ENCODE peak calls at places on chromosomes 12 and 14, in seven cellular contexts. One of them, this sample, is unnamed. For H3K4me1, the result is how much of the 10 kb centered on the place peaks cover.

GRCh38 chr14:70707138-70708038 is 65.7 kb downstream of the TTC9 start:
- DNase-seq in IMR-90: peak
- DNase-seq in heart right ventricle: no peak
- DNase-seq in left lung: peak
- DNase-seq in upper lobe of right lung: no peak
- DNase-seq in psoas muscle: no peak
- DNase-seq in heart left ventricle: no peak
- DNase-seq in this sample: no peak

GRCh38 chr14:23160924-23161522 is 22.4 kb downstream of the SLC7A8 start:
- DNase-seq in heart left ventricle: peak
- DNase-seq in upper lobe of right lung: peak
- DNase-seq in heart right ventricle: no peak
- DNase-seq in IMR-90: peak
- DNase-seq in psoas muscle: peak
- DNase-seq in left lung: peak
- DNase-seq in this sample: peak

GRCh38 chr12:129971721-129972120 is 67.9 kb upstream of the TMEM132D start:
- DNase-seq in psoas muscle: no peak
- DNase-seq in heart left ventricle: no peak
- DNase-seq in left lung: no peak
- DNase-seq in IMR-90: no peak
- DNase-seq in upper lobe of right lung: no peak
- DNase-seq in heart right ventricle: no peak
- DNase-seq in this sample: no peak

GRCh38 chr14:83260751-83261150 is 1727.1 kb upstream of the SEL1L start:
- DNase-seq in upper lobe of right lung: no peak
- DNase-seq in left lung: no peak
- DNase-seq in heart left ventricle: no peak
- DNase-seq in IMR-90: peak
- DNase-seq in psoas muscle: no peak
- DNase-seq in heart right ventricle: no peak
- DNase-seq in this sample: no peak

GRCh38 chr14:91884664-91885063 is 17.3 kb upstream of the TC2N start:
- DNase-seq in IMR-90: no peak
- DNase-seq in upper lobe of right lung: no peak
- DNase-seq in heart right ventricle: no peak
- DNase-seq in psoas muscle: peak
- DNase-seq in left lung: no peak
- DNase-seq in heart left ventricle: no peak
- DNase-seq in this sample: no peak

GRCh38 chr12:120849765-120850164 is 54.4 kb downstream of the SPPL3 start:
- DNase-seq in psoas muscle: no peak
- DNase-seq in heart left ventricle: no peak
- DNase-seq in heart right ventricle: no peak
- DNase-seq in left lung: peak
- DNase-seq in upper lobe of right lung: no peak
- DNase-seq in IMR-90: peak
- DNase-seq in this sample: no peak

GRCh38 chr14:48936881-48937280 is 649.3 kb downstream of the RPS29 start:
- DNase-seq in left lung: no peak
- DNase-seq in upper lobe of right lung: no peak
- DNase-seq in psoas muscle: no peak
- DNase-seq in IMR-90: peak
- DNase-seq in heart right ventricle: no peak
- DNase-seq in heart left ventricle: no peak
- DNase-seq in this sample: no peak

GRCh38 chr12:128982933-128983332 is 129.7 kb downstream of the GLT1D1 start:
- DNase-seq in heart left ventricle: no peak
- DNase-seq in psoas muscle: no peak
- DNase-seq in left lung: no peak
- DNase-seq in heart right ventricle: no peak
- DNase-seq in IMR-90: no peak
- DNase-seq in upper lobe of right lung: no peak
- DNase-seq in this sample: no peak

GRCh38 chr14:60085085-60085484 is 6.6 kb upstream of the PCNX4 start:
- DNase-seq in heart left ventricle: no peak
- DNase-seq in heart right ventricle: no peak
- DNase-seq in psoas muscle: no peak
- DNase-seq in upper lobe of right lung: no peak
- DNase-seq in left lung: no peak
- DNase-seq in IMR-90: peak
- DNase-seq in this sample: no peak

GRCh38 chr12:120225852-120226640 is 25.1 kb upstream of the RPLP0 start:
- DNase-seq in left lung: peak
- DNase-seq in heart left ventricle: peak
- DNase-seq in upper lobe of right lung: peak
- DNase-seq in IMR-90: no peak
- DNase-seq in psoas muscle: no peak
- DNase-seq in heart right ventricle: no peak
- DNase-seq in this sample: no peak

GRCh38 chr12:43551271-43551970 is 582 bp downstream of the ADAMTS20 start:
- DNase-seq in heart left ventricle: peak
- DNase-seq in IMR-90: no peak
- DNase-seq in upper lobe of right lung: no peak
- DNase-seq in left lung: no peak
- DNase-seq in heart right ventricle: no peak
- DNase-seq in psoas muscle: no peak
- DNase-seq in this sample: peak

GRCh38 chr12:95532851-95533250 is 18.4 kb downstream of the USP44 start:
- DNase-seq in psoas muscle: no peak
- DNase-seq in heart left ventricle: no peak
- DNase-seq in left lung: no peak
- DNase-seq in IMR-90: peak
- DNase-seq in upper lobe of right lung: no peak
- DNase-seq in heart right ventricle: no peak
- DNase-seq in this sample: no peak

GRCh38 chr12:51820721-51821422 is 27.6 kb downstream of the FIGNL2 start:
- DNase-seq in heart left ventricle: peak
- DNase-seq in IMR-90: peak
- DNase-seq in heart right ventricle: peak
- DNase-seq in left lung: peak
- DNase-seq in psoas muscle: peak
- DNase-seq in upper lobe of right lung: peak
- DNase-seq in this sample: no peak

GRCh38 chr14:105384605-105385321 is 13.6 kb upstream of the TEX22 start:
- DNase-seq in left lung: no peak
- DNase-seq in upper lobe of right lung: no peak
- DNase-seq in psoas muscle: no peak
- DNase-seq in IMR-90: no peak
- DNase-seq in heart left ventricle: no peak
- DNase-seq in heart right ventricle: no peak
- DNase-seq in this sample: peak

GRCh38 chr12:42507031-42507430 is 82.5 kb downstream of the PRICKLE1 start:
- DNase-seq in psoas muscle: no peak
- DNase-seq in heart right ventricle: no peak
- DNase-seq in heart left ventricle: no peak
- DNase-seq in IMR-90: no peak
- DNase-seq in upper lobe of right lung: no peak
- DNase-seq in left lung: no peak
- DNase-seq in this sample: no peak

GRCh38 chr14:96400495-96400894 is 8.6 kb downstream of the AK7 start:
- DNase-seq in upper lobe of right lung: no peak
- DNase-seq in heart right ventricle: no peak
- DNase-seq in heart left ventricle: no peak
- DNase-seq in IMR-90: no peak
- DNase-seq in left lung: no peak
- DNase-seq in psoas muscle: no peak
- DNase-seq in this sample: no peak

GRCh38 chr12:54337854-54338650 is 13.1 kb downstream of the COPZ1 start:
- DNase-seq in IMR-90: peak
- DNase-seq in upper lobe of right lung: no peak
- DNase-seq in left lung: no peak
- DNase-seq in heart left ventricle: no peak
- DNase-seq in heart right ventricle: no peak
- DNase-seq in psoas muscle: no peak
- DNase-seq in this sample: no peak

GRCh38 chr12:48182659-48183058 is 785 bp upstream of the CCDC184 start:
- DNase-seq in left lung: no peak
- DNase-seq in IMR-90: no peak
- DNase-seq in heart left ventricle: no peak
- DNase-seq in heart right ventricle: no peak
- DNase-seq in upper lobe of right lung: no peak
- DNase-seq in psoas muscle: no peak
- DNase-seq in this sample: no peak

GRCh38 chr14:65485516-65485915 is 73.0 kb downstream of the FUT8 start:
- DNase-seq in upper lobe of right lung: no peak
- DNase-seq in heart right ventricle: no peak
- DNase-seq in left lung: no peak
- DNase-seq in heart left ventricle: no peak
- DNase-seq in IMR-90: no peak
- DNase-seq in psoas muscle: no peak
- DNase-seq in this sample: no peak

GRCh38 chr14:76617440-76617839 is 143.8 kb upstream of the VASH1 start:
- DNase-seq in IMR-90: no peak
- DNase-seq in heart left ventricle: no peak
- DNase-seq in left lung: no peak
- DNase-seq in psoas muscle: no peak
- DNase-seq in heart right ventricle: no peak
- DNase-seq in upper lobe of right lung: no peak
- DNase-seq in this sample: no peak

GRCh38 chr12:124680863-124681778 is 113.7 kb upstream of the NCOR2 start:
- DNase-seq in heart left ventricle: no peak
- DNase-seq in psoas muscle: peak
- DNase-seq in left lung: peak
- DNase-seq in heart right ventricle: peak
- DNase-seq in upper lobe of right lung: no peak
- DNase-seq in IMR-90: peak
- DNase-seq in this sample: peak

GRCh38 chr14:61517861-61518802 is 177.2 kb upstream of the HIF1A start:
- DNase-seq in heart left ventricle: no peak
- DNase-seq in IMR-90: no peak
- DNase-seq in psoas muscle: no peak
- DNase-seq in left lung: no peak
- DNase-seq in heart right ventricle: no peak
- DNase-seq in upper lobe of right lung: no peak
- DNase-seq in this sample: peak

GRCh38 chr12:95681210-95681765 is 109.3 kb downstream of the NTN4 start:
- DNase-seq in psoas muscle: no peak
- DNase-seq in left lung: no peak
- DNase-seq in upper lobe of right lung: no peak
- DNase-seq in IMR-90: no peak
- DNase-seq in heart right ventricle: no peak
- DNase-seq in heart left ventricle: no peak
- DNase-seq in this sample: no peak

GRCh38 chr12:93325855-93326254 is 51.9 kb upstream of the NUDT4 start:
- DNase-seq in left lung: no peak
- DNase-seq in upper lobe of right lung: no peak
- DNase-seq in heart right ventricle: no peak
- DNase-seq in IMR-90: peak
- DNase-seq in heart left ventricle: no peak
- DNase-seq in psoas muscle: no peak
- DNase-seq in this sample: no peak

GRCh38 chr14:51085007-51085406 is 9.9 kb downstream of the TRIM9 start:
- DNase-seq in psoas muscle: no peak
- DNase-seq in IMR-90: no peak
- DNase-seq in heart left ventricle: no peak
- DNase-seq in upper lobe of right lung: no peak
- DNase-seq in left lung: no peak
- DNase-seq in heart right ventricle: no peak
- DNase-seq in this sample: no peak
- H3K27ac ChIP-seq in psoas muscle: no peak
- H3K27ac ChIP-seq in IMR-90: no peak
- H3K27ac ChIP-seq in heart left ventricle: no peak
- H3K27ac ChIP-seq in upper lobe of right lung: no peak
- H3K27ac ChIP-seq in left lung: no peak
- H3K27ac ChIP-seq in heart right ventricle: no peak
- H3K27ac ChIP-seq in this sample: no peak

DNA sequence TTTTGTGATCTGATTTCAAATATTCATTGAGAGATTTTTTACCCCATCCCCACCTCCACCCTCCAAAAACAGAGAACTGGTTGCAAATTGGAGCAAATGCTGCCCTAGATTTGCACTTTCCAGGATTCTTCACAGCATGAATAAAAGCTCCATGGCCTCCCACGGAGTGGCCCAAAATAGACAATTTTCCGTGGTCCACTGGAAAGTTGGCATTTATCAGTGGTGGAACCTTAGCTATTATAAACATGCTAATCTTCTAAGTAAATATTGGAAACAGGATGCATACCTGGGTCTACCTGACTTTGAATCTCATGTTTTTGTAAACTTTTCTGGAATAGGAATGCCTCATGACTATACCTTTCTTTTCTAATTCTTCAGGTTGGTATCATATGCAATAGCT is 123.9 kb downstream of the SLC16A7 start:
- DNase-seq in psoas muscle: no peak
- DNase-seq in upper lobe of right lung: no peak
- DNase-seq in heart right ventricle: no peak
- DNase-seq in left lung: no peak
- DNase-seq in IMR-90: no peak
- DNase-seq in heart left ventricle: no peak
- DNase-seq in this sample: no peak
- H3K4me1 ChIP-seq in psoas muscle: under half
- H3K4me1 ChIP-seq in upper lobe of right lung: under half
- H3K4me1 ChIP-seq in heart right ventricle: under half
- H3K4me1 ChIP-seq in left lung: under half
- H3K4me1 ChIP-seq in IMR-90: under half
- H3K4me1 ChIP-seq in heart left ventricle: under half
- H3K4me1 ChIP-seq in this sample: under half

DNA sequence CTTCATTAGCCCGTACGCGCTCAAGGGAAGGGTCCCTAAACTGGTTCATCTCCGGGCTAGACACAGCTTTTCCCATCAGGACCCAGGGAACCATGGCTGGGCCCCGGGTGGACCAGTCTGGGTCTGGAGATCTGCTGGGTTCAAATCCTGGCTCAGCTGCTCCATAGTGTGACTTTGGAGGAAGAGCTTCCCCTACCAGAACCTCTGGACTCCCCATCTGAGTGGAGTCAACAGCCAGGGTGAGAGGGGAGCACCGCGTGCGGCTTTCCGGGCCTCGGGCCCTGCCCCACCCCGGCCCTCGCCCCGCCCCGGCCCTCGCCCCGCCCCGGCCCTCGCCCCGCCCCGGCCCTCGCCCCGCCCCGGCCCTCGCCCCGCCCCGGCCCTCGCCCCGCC is 41.2 kb downstream of the BEGAIN start:
- DNase-seq in heart right ventricle: peak
- DNase-seq in left lung: no peak
- DNase-seq in upper lobe of right lung: peak
- DNase-seq in IMR-90: no peak
- DNase-seq in heart left ventricle: peak
- DNase-seq in psoas muscle: no peak
- DNase-seq in this sample: no peak
- H3K4me3 ChIP-seq in heart right ventricle: peak
- H3K4me3 ChIP-seq in left lung: peak
- H3K4me3 ChIP-seq in upper lobe of right lung: peak
- H3K4me3 ChIP-seq in IMR-90: no peak
- H3K4me3 ChIP-seq in heart left ventricle: peak
- H3K4me3 ChIP-seq in psoas muscle: peak
- H3K4me3 ChIP-seq in this sample: peak

DNA sequence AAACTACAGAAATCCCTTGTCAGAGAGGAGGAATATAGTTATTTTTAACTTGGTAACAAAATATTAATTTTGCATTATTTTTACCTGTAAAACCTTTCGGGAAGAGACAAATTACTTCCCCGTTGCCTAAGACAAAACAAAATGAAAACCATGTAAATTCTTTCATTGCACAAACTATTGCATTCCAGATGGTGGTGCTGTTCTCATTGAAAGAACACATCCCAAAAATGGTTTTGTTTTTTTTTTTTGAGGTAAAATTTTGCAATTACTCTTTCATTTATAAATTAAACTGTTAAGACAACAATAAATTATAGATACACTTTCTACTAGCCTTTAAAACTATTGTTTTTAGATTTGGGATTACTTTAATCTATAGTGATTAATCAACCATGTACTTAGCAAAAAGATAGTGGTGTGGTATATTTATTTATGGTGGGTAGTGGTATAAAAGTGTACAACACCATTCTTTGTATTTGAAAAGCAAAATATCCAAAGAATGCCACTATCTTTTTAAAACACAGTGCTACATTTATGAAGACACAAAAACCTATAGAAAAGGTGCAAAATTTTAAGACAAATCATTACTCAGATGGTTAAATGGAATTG is 115.5 kb downstream of the SLC38A1 start:
- DNase-seq in upper lobe of right lung: no peak
- DNase-seq in left lung: no peak
- DNase-seq in IMR-90: peak
- DNase-seq in heart left ventricle: no peak
- DNase-seq in heart right ventricle: no peak
- DNase-seq in psoas muscle: no peak
- DNase-seq in this sample: no peak
- H3K27ac ChIP-seq in upper lobe of right lung: no peak
- H3K27ac ChIP-seq in left lung: no peak
- H3K27ac ChIP-seq in IMR-90: no peak
- H3K27ac ChIP-seq in heart left ventricle: no peak
- H3K27ac ChIP-seq in heart right ventricle: no peak
- H3K27ac ChIP-seq in psoas muscle: no peak
- H3K27ac ChIP-seq in this sample: no peak